ENCODE peak calls at places on chromosome 21, in nine cellular contexts. T is IMR-90, F is tibial nerve, V is NB4, S is ovary, Z is prostate gland, P is A549, C is thyroid gland, U is heart left ventricle. G is an unnamed sample.

GRCh38 chr21:31713973-31714740 is 17.8 kb downstream of the SCAF4 start:
- DNase-seq in C (no peak), F (no peak), P (no peak), T (peak), U (no peak), Z (no peak), S (no peak), V (no peak), G (no peak)

GRCh38 chr21:39318091-39318959 is 4.9 kb upstream of the BRWD1 start:
- DNase-seq in V (no peak), C (no peak), T (no peak), F (no peak), U (no peak), P (no peak), S (no peak), Z (no peak), G (no peak)

GRCh38 chr21:36806103-36806502 is 107.2 kb downstream of the SIM2 start:
- DNase-seq in S (no peak), F (no peak), P (no peak), V (peak), T (peak), C (no peak), Z (no peak), U (no peak), G (no peak)

GRCh38 chr21:17045214-17045835 is 467.5 kb upstream of the CXADR start:
- DNase-seq in S (no peak), T (peak), V (peak), F (no peak), C (no peak), Z (no peak), P (no peak), U (no peak), G (no peak)

GRCh38 chr21:34510148-34511142 is 1.6 kb downstream of the KCNE1 start:
- DNase-seq in T (peak), V (peak), P (peak), C (peak), S (no peak), U (peak), Z (no peak), F (peak), G (no peak)

GRCh38 chr21:32336711-32337110 is 38.1 kb downstream of the MRAP start:
- DNase-seq in V (no peak), P (no peak), U (no peak), C (no peak), Z (no peak), T (peak), S (no peak), F (no peak), G (no peak)

GRCh38 chr21:36663033-36663855 is 35.7 kb upstream of the SIM2 start:
- DNase-seq in T (peak), V (no peak), U (no peak), P (no peak), S (no peak), C (no peak), F (no peak), Z (no peak), G (no peak)

GRCh38 chr21:32732544-32732943 is 4.7 kb upstream of the SYNJ1 start:
- DNase-seq in Z (no peak), U (no peak), F (no peak), S (no peak), C (no peak), V (no peak), T (no peak), P (no peak), G (no peak)

GRCh38 chr21:37407719-37408455 is 41.3 kb downstream of the DYRK1A start:
- DNase-seq in U (no peak), Z (no peak), C (no peak), T (peak), P (no peak), F (no peak), S (no peak), V (no peak), G (no peak)

GRCh38 chr21:35217504-35218060 is 168.5 kb upstream of the RUNX1 start:
- DNase-seq in S (no peak), U (no peak), C (peak), T (peak), P (peak), Z (no peak), V (no peak), F (no peak), G (no peak)

GRCh38 chr21:38858429-38859205 is 52.9 kb downstream of the ETS2 start:
- DNase-seq in T (peak), U (no peak), S (no peak), P (no peak), Z (no peak), F (no peak), C (no peak), V (no peak), G (no peak)

GRCh38 chr21:33258475-33258874 is 7.7 kb upstream of the IL10RB start:
- DNase-seq in V (no peak), T (no peak), S (no peak), C (no peak), F (no peak), U (no peak), Z (no peak), P (no peak), G (no peak)

GRCh38 chr21:36480618-36481017 is 696 bp upstream of the CLDN14 start:
- DNase-seq in C (no peak), S (no peak), U (no peak), T (no peak), Z (no peak), P (no peak), F (no peak), V (no peak), G (no peak)

GRCh38 chr21:42145569-42146250 is 73.2 kb upstream of the ABCG1 start:
- DNase-seq in V (peak), P (peak), U (peak), C (peak), S (peak), F (no peak), Z (peak), T (peak), G (peak)

GRCh38 chr21:33414068-33414467 is 10.9 kb downstream of the IFNGR2 start:
- DNase-seq in P (no peak), S (no peak), Z (no peak), V (no peak), F (no peak), C (no peak), T (no peak), U (no peak), G (no peak)

GRCh38 chr21:16239659-16240265 is 510.0 kb downstream of the USP25 start:
- DNase-seq in F (no peak), C (no peak), T (no peak), S (no peak), P (no peak), U (no peak), Z (no peak), V (no peak), G (no peak)

GRCh38 chr21:40095477-40095876 is 228.2 kb downstream of the PCP4 start:
- DNase-seq in F (no peak), T (no peak), C (no peak), P (no peak), Z (no peak), U (no peak), V (no peak), S (no peak), G (no peak)

GRCh38 chr21:33308586-33309490 is 15.9 kb upstream of the IFNAR1 start:
- DNase-seq in Z (peak), F (no peak), V (peak), S (no peak), P (no peak), T (peak), C (no peak), U (no peak), G (no peak)

GRCh38 chr21:36325373-36326010 is 5.5 kb downstream of the MORC3 start:
- DNase-seq in U (no peak), V (no peak), C (no peak), Z (no peak), F (no peak), S (no peak), T (peak), P (no peak), G (no peak)

GRCh38 chr21:33767236-33767635 is 124.9 kb downstream of the ITSN1 start:
- DNase-seq in C (no peak), V (no peak), S (no peak), T (peak), F (no peak), P (no peak), Z (no peak), U (no peak), G (no peak)

GRCh38 chr21:35323947-35324346 is 274.8 kb upstream of the RUNX1 start:
- DNase-seq in F (no peak), C (peak), S (peak), P (no peak), V (no peak), Z (no peak), T (no peak), U (peak), G (no peak)

GRCh38 chr21:42630626-42631025 is 22.8 kb upstream of the PDE9A start:
- DNase-seq in U (no peak), S (no peak), V (no peak), C (no peak), P (no peak), F (no peak), T (no peak), Z (no peak), G (no peak)

GRCh38 chr21:23574932-23575331 is 2032.3 kb downstream of the MRPL39 start:
- DNase-seq in S (no peak), U (no peak), V (no peak), C (no peak), P (no peak), F (no peak), T (no peak), Z (no peak), G (no peak)

GRCh38 chr21:35338881-35339632 is 290.0 kb upstream of the RUNX1 start:
- DNase-seq in U (no peak), S (no peak), T (no peak), V (no peak), C (no peak), Z (peak), F (no peak), P (no peak), G (no peak)

GRCh38 chr21:43658769-43659135 is 536 bp downstream of the HSF2BP start:
- DNase-seq in V (no peak), Z (no peak), T (no peak), U (no peak), P (no peak), F (no peak), C (no peak), S (peak), G (peak)
- H3K4me3 ChIP-seq in V (no peak), Z (peak), T (no peak), U (peak), P (peak), F (peak), C (peak), S (peak), G (peak)

DNA sequence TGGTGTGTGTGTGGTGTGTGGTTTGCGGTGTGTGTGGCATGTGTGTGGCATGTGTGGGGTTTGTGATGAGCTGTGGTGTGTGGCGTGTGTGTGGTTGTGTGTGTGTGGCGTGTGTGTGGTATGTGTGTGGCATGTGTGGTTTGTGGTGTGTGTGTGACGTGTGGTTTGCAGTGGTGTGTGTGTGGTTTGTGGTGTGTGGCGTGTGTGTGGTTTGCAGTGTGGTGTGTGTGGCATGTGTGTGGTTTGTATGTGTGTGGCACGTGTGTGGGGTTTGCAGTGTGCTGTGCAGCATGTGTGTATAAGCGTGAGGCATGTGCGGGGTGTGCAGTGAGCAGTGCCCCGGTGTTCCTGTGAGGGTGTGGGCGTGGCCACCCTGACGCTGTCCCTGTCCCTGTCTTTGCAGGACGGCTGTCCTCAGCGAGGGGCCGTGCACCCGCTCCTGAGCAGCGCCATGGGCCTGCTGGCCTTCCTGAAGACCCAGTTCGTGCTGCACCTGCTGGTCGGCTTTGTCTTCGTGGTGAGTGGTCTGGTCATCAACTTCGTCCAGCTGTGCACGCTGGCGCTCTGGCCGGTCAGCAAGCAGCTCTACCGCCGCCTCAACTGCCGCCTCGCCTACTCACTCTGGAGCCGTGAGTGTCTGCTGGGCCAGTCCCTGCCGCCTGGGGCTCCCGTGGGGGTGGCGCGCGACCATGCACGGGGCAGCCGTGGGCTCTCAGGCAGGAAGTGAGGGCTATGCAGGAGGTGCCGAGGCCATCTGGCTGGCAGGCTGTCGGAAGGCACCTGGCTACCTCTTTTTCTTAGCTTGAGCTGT is 52.7 kb upstream of the TRAPPC10 start:
- DNase-seq in P (no peak), Z (no peak), T (no peak), V (no peak), C (no peak), F (no peak), U (no peak), S (no peak), G (no peak)
- TF ChIP-seq POLR2A in P (no peak), Z (no peak), T (no peak), V (no peak), C (no peak), F (no peak), U (no peak), S (no peak), G (no peak)

GRCh38 chr21:7933923-7934322 is 2587.5 kb upstream of the TPTE start:
- DNase-seq in T (no peak), F (no peak), V (no peak), Z (no peak), U (no peak), C (no peak), P (no peak), S (no peak), G (no peak)
- H3K4me3 ChIP-seq in T (no peak), F (no peak), V (no peak), Z (no peak), U (no peak), C (no peak), P (no peak), S (no peak), G (no peak)

GRCh38 chr21:29024474-29025327 is at the start of gene USP16:
- DNase-seq in Z (peak), C (peak), F (peak), U (peak), P (peak), T (peak), S (peak), V (peak), G (peak)
- TF ChIP-seq POLR2A in Z (no peak), C (peak), F (peak), U (peak), P (peak), T (peak), S (peak), V (peak), G (no peak)

GRCh38 chr21:45478115-45478801 is 64.0 kb downstream of the SLC19A1 start:
- DNase-seq in P (no peak), Z (peak), V (peak), S (no peak), U (peak), T (peak), F (peak), C (peak), G (peak)

GRCh38 chr21:45478816-45479669 is 63.2 kb downstream of the SLC19A1 start:
- DNase-seq in V (peak), T (no peak), C (no peak), P (no peak), U (no peak), Z (no peak), S (no peak), F (no peak), G (no peak)

GRCh38 chr21:45481566-45481965 is 60.7 kb downstream of the SLC19A1 start:
- DNase-seq in P (no peak), S (no peak), V (no peak), F (no peak), C (no peak), T (no peak), Z (no peak), U (no peak), G (no peak)

GRCh38 chr21:45480701-45481500 is 61.3 kb downstream of the SLC19A1 start:
- DNase-seq in C (no peak), U (no peak), T (no peak), V (no peak), P (no peak), F (no peak), S (no peak), Z (no peak), G (no peak)

GRCh38 chr21:45479691-45480675 is 62.3 kb downstream of the SLC19A1 start:
- DNase-seq in Z (no peak), P (no peak), U (no peak), F (no peak), V (peak), C (no peak), T (no peak), S (no peak), G (no peak)
- H3K4me3 ChIP-seq in Z (no peak), P (no peak), U (no peak), F (no peak), V (no peak), C (no peak), T (no peak), S (no peak), G (no peak)

G was measured in uterus.